ENCODE peak calls at places on chromosomes 6 and 20, in five cellular contexts. A is kidney, N is mammary epithelial cell, I is PC-3, B is GM23248. G is an unnamed sample.
A peak's percentile ranks its signal among the peaks of the same experiment; 100 is the strongest.

GRCh38 chr6:72245565-72245964 is 359.2 kb downstream of the RIMS1 start:
- DNase-seq in B (no peak), A (no peak), N (peak; percentile 5), I (peak; percentile 24), G (no peak)

GRCh38 chr6:107033136-107033535 is 5.1 kb downstream of the MTRES1 start:
- DNase-seq in I (peak; percentile 32), B (peak; percentile 33), A (no peak), N (no peak), G (no peak)

GRCh38 chr6:17417817-17418216 is 24.4 kb downstream of the CAP2 start:
- DNase-seq in N (peak; percentile 38), I (peak; percentile 95), B (peak; percentile 87), A (no peak), G (no peak)

GRCh38 chr20:25016471-25016870 is 23.9 kb upstream of the APMAP start:
- DNase-seq in N (no peak), I (no peak), B (no peak), A (peak; percentile 41), G (no peak)

GRCh38 chr20:5841492-5841891 is 91.3 kb downstream of the SHLD1 start:
- DNase-seq in B (no peak), A (no peak), N (no peak), I (no peak), G (no peak)

GRCh38 chr6:26126394-26127221 is 39.4 kb downstream of the HFE start:
- DNase-seq in A (no peak), B (no peak), I (peak; percentile 21), N (no peak), G (no peak)

GRCh38 chr6:101083533-101084172 is 202.5 kb upstream of the ASCC3 start:
- DNase-seq in I (peak; percentile 92), N (peak; percentile 87), B (peak; percentile 80), A (no peak), G (no peak)

GRCh38 chr20:49181265-49181877 is 6.8 kb downstream of the STAU1 start:
- DNase-seq in I (no peak), B (no peak), N (no peak), A (no peak), G (no peak)

GRCh38 chr6:81638366-81638765 is 114.1 kb downstream of the TENT5A start:
- DNase-seq in B (no peak), I (peak; percentile 42), A (no peak), N (no peak), G (no peak)

GRCh38 chr6:149963212-149963461 is 606 bp upstream of the ULBP1 start:
- DNase-seq in I (peak; percentile 58), A (no peak), N (no peak), B (peak; percentile 70), G (peak; percentile 31)

GRCh38 chr6:149962461-149963211 is 1.1 kb upstream of the ULBP1 start:
- DNase-seq in A (no peak), I (no peak), N (no peak), B (no peak), G (no peak)

GRCh38 chr6:149965191-149966020 is 1.7 kb downstream of the ULBP1 start:
- DNase-seq in N (no peak), A (no peak), I (no peak), B (no peak), G (no peak)

GRCh38 chr6:149964243-149965190 is 774 bp downstream of the ULBP1 start:
- DNase-seq in B (peak; percentile 56), A (peak; percentile 79), I (no peak), N (no peak), G (peak; percentile 19)

GRCh38 chr6:149963462-149964242 is at the start of gene ULBP1:
- DNase-seq in I (peak; percentile 77), A (peak; percentile 95), B (peak; percentile 96), N (peak; percentile 83), G (peak; percentile 81)
- H3K9ac ChIP-seq in I (peak within 1 kb of the TSS; percentile 72), A (peak within 1 kb of the TSS; percentile 19), B (peak within 1 kb of the TSS; percentile 86), N (peak within 1 kb of the TSS; percentile 16), G (peak within 1 kb of the TSS; percentile 53)

DNA sequence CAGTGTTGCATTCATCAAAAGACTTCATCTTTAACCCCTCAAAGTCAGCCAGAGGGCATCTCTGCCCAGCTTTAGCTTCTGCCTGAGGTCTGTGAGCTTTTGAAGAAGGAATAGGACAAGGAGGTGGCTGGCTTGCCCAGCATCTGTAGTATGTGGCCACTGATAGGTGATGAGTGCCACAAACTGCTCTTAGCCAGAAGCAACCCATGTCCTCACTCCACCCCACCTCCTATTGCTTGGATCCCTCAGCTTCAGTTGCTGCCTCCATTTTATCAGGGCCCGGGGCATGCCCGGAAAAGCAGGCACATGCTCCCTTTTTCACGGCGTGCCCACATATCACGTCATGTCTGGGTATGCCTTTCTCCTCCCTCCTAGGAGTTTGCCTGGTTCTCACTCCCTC is 11.9 kb upstream of the EFCAB8 start:
- DNase-seq in I (no peak), B (no peak), A (no peak), N (no peak), G (no peak)
- H3K36me3 ChIP-seq in I (peaks cover 67% of the 10 kb centered on the region), B (peaks cover 56% of the 10 kb centered on the region), A (peaks cover 25% of the 10 kb centered on the region), N (peaks cover 11% of the 10 kb centered on the region), G (peaks cover 5% of the 10 kb centered on the region)

DNA sequence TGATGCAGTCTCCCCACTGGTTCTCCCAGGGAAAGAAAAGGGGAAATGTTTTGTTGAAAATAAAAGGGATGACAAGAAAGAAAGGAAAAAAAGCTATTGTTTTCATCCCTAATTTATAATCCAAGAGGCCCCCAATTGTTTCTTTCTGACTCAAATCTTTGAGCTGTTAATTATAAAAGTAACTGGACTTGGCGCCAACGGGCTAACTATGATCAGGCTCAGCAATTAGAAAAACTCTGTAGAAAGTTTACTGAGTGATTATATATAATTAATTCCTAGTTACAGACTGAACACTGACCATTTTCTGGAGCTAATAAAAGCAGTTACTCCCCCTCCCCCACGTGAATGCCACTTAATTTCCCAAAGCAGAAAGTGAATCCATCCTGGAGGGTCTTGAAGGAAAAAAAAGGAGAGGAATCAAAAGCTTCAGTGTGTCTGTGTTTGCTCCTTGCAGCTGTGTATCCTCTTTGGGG is 3.2 kb downstream of the ZMYND8 start:
- DNase-seq in I (no peak), N (no peak), A (no peak), B (no peak), G (no peak)
- H3K9ac ChIP-seq in I (no peak overlapping the region), N (peak overlapping the region; percentile 66), A (peak overlapping the region; percentile 79), B (no peak overlapping the region), G (peak overlapping the region; percentile 89)

DNA sequence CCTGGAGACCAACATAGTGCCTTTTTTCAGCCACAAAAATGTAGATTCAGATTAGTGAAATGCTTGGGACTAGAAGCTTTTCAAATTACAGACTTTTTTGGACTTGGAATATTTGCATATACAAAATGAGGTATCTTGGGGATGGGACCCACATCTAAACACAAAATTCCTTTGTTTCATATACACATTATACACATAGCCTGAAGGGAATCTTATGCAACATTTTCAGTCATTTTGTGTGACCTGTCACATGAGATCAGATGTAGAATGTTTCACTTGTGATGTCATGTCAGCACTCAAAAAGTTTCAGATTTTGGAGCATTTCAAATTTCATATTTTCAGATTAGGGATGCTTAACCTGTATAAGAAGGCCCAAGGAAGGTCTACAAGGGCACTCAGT is 44.5 kb upstream of the ALDH8A1 start:
- DNase-seq in N (no peak), B (peak; percentile 5), I (no peak), A (no peak), G (no peak)
- H3K36me3 ChIP-seq in N (peaks cover 16% of the 10 kb centered on the region), B (peaks cover 27% of the 10 kb centered on the region), I (peaks cover 3% of the 10 kb centered on the region), A (peaks cover 7% of the 10 kb centered on the region), G (no peaks in the 10 kb centered on the region)

DNA sequence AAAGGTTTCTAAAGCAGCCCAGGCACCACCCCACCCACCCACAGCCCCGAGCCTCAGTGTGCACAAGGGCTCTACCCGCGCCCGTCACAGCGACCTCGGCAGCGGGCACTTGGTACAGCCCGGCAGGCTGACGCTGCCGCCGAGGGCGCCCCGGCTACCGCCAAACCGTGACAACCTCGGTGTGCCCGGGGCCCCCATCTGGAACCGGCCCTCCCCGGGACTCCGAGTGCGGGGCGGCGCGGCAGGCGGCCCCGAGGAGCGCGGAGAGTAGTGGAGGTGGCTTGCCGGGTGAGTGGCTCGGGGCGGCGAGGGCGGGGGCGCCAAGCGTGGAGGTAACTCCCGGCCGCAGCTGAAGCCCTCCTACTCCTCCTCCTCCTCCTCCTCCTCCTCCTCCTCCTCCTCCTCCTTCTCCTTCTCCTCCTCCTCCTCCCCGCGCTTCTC is at the start of gene ISM1:
- DNase-seq in N (peak; percentile 29), B (peak; percentile 47), I (no peak), A (peak; percentile 82), G (no peak)
- H3K9ac ChIP-seq in N (no peak within 1 kb of the TSS), B (no peak within 1 kb of the TSS), I (no peak within 1 kb of the TSS), A (no peak within 1 kb of the TSS), G (no peak within 1 kb of the TSS)

DNA sequence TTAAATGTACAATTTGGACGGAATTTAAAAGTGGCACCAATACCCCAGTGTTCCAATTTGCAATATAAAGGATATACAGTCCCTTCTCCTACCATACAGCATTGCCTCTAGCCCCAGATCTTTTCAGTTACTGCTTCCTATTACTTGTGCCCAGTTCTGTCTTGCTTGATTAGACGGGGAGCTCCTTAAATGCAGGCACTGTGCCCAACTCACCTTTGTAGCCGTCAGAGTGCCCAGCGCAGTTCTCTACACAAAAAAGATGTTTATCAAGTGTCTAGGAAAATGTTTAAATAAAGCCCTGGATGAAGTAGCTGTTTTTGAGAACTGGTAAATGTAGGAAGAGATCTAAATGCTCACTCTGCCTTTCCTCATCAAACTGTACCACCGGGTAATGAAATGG is 7.6 kb downstream of the TAP2 start:
- DNase-seq in N (no peak), B (no peak), A (no peak), I (no peak), G (no peak)
- H3K36me3 ChIP-seq in N (peaks cover 16% of the 10 kb centered on the region), B (no peaks in the 10 kb centered on the region), A (peaks cover 8% of the 10 kb centered on the region), I (peaks cover 14% of the 10 kb centered on the region), G (peaks cover 10% of the 10 kb centered on the region)

GRCh38 chr6:136784271-136784664 is 8.0 kb downstream of the MAP3K5 start:
- DNase-seq in N (no peak), I (no peak), B (no peak), A (no peak), G (no peak)
- H3K9ac ChIP-seq in N (no peak overlapping the region), I (no peak overlapping the region), B (no peak overlapping the region), A (no peak overlapping the region), G (no peak overlapping the region)

DNA sequence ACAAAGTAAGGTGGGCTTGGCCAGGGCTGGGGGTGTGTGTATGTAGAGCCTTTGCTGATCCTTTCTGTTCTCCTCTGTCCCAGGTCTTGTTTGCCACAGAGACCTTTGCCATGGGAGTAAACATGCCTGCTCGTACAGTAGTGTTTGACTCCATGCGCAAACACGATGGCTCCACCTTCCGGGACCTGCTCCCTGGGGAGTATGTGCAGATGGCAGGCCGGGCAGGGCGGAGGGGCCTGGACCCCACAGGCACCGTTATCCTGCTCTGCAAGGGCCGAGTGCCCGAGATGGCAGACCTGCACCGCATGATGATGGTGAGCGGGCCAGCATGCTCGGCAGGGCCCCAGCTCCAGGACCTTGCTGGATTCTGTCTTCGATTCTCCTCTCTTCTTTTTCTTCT is 6.2 kb downstream of the DXO start:
- DNase-seq in N (no peak), A (no peak), B (no peak), I (no peak), G (no peak)
- H3K36me3 ChIP-seq in N (peaks cover 26% of the 10 kb centered on the region), A (peaks cover 51% of the 10 kb centered on the region), B (peaks cover 22% of the 10 kb centered on the region), I (peaks cover 56% of the 10 kb centered on the region), G (peaks cover 11% of the 10 kb centered on the region)